ENCODE peak calls at places on chromosome 2, in six cellular contexts. X, F, P, O, S and D are unnamed samples.

GRCh38 chr2:85784474-85784986 is 30.7 kb downstream of the ATOH8 start:
- DNase-seq in F (no peak), O (no peak), X (no peak), S (no peak), P (no peak), D (no peak)

GRCh38 chr2:61727746-61728145 is 126.1 kb downstream of the FAM161A start:
- DNase-seq in X (no peak), S (no peak), O (no peak), F (no peak), P (peak), D (no peak)

GRCh38 chr2:153109793-153110192 is 368.8 kb downstream of the RPRM start:
- DNase-seq in F (no peak), P (no peak), O (no peak), S (no peak), X (no peak), D (no peak)

GRCh38 chr2:1692342-1692741 is 52.0 kb downstream of the PXDN start:
- DNase-seq in P (no peak), F (peak), S (no peak), O (no peak), X (no peak), D (no peak)

GRCh38 chr2:28588231-28588725 is 92.4 kb downstream of the PLB1 start:
- DNase-seq in X (no peak), S (no peak), F (no peak), P (no peak), O (no peak), D (no peak)

GRCh38 chr2:241925277-241925676 is 55.7 kb downstream of the RTP5 start:
- DNase-seq in F (peak), O (no peak), X (no peak), P (no peak), S (no peak), D (no peak)

GRCh38 chr2:25251461-25252273 is 83.3 kb upstream of the POMC start:
- DNase-seq in S (peak), O (peak), F (peak), X (peak), P (no peak), D (peak)

GRCh38 chr2:213089438-213089837 is 62.0 kb downstream of the IKZF2 start:
- DNase-seq in P (no peak), O (no peak), F (no peak), X (no peak), S (no peak), D (no peak)

GRCh38 chr2:26346454-26347053 is at the start of gene ADGRF3:
- DNase-seq in P (peak), O (peak), S (peak), X (peak), F (peak), D (peak)

GRCh38 chr2:43542285-43542933 is 53.4 kb downstream of the THADA start:
- DNase-seq in P (peak), X (no peak), S (no peak), F (no peak), O (no peak), D (no peak)

GRCh38 chr2:194314042-194314441 is 1343.0 kb upstream of the SLC39A10 start:
- DNase-seq in O (no peak), P (no peak), F (no peak), X (no peak), S (no peak), D (no peak)

GRCh38 chr2:9797681-9798556 is 45.4 kb upstream of the TAF1B start:
- DNase-seq in F (peak), O (no peak), P (no peak), X (no peak), S (no peak), D (no peak)

GRCh38 chr2:155748126-155748525 is 584.4 kb downstream of the NR4A2 start:
- DNase-seq in F (no peak), P (no peak), X (no peak), O (no peak), S (no peak), D (no peak)

GRCh38 chr2:46848446-46848845 is 67.2 kb downstream of the MCFD2 start:
- DNase-seq in X (no peak), P (no peak), O (no peak), S (no peak), F (no peak), D (no peak)

GRCh38 chr2:26607698-26608097 is 33.5 kb downstream of the CIB4 start:
- DNase-seq in P (no peak), F (no peak), X (peak), O (no peak), S (no peak), D (no peak)

GRCh38 chr2:165528691-165529090 is 59.2 kb downstream of the CSRNP3 start:
- DNase-seq in S (no peak), X (no peak), F (no peak), O (no peak), P (no peak), D (no peak)

GRCh38 chr2:23803275-23803964 is 123.5 kb downstream of the ATAD2B start:
- DNase-seq in P (peak), F (no peak), X (no peak), O (no peak), S (no peak), D (no peak)

GRCh38 chr2:56001992-56002391 is 78.4 kb upstream of the EFEMP1 start:
- DNase-seq in O (no peak), X (no peak), F (no peak), S (no peak), P (peak), D (no peak)

GRCh38 chr2:73987109-73987947 is 2.6 kb downstream of the TET3 start:
- DNase-seq in X (no peak), S (no peak), P (peak), F (peak), O (no peak), D (no peak)

GRCh38 chr2:25301453-25302352 is 40.0 kb downstream of the DNMT3A start:
- DNase-seq in X (no peak), S (no peak), P (peak), O (no peak), F (no peak), D (no peak)

GRCh38 chr2:56688661-56689060 is 504.9 kb downstream of the CCDC85A start:
- DNase-seq in S (no peak), O (no peak), X (no peak), F (no peak), P (no peak), D (no peak)

GRCh38 chr2:135819211-135819610 is 17.8 kb downstream of the LCT start:
- DNase-seq in X (no peak), F (peak), S (peak), O (no peak), P (peak), D (no peak)

GRCh38 chr2:170485254-170485653 is 229.9 kb upstream of the SP5 start:
- DNase-seq in P (no peak), S (no peak), X (no peak), F (no peak), O (no peak), D (no peak)